ENCODE peak calls at places on chromosomes 2 and 18, in seven cellular contexts. F is right cardiac atrium, L is H9, W is aorta, I is brain microvascular endothelial cell, H is foreskin keratinocyte, D is neural progenitor cell. Q is an unnamed sample.
A peak's percentile ranks its signal among the peaks of the same experiment; 100 is the strongest.

GRCh38 chr2:174699993-174700766 is 64.1 kb downstream of the CHRNA1 start:
- DNase-seq in F (no peak), L (no peak), W (no peak), I (no peak), H (peak; percentile 18), D (peak; percentile 49), Q (no peak)

GRCh38 chr2:53994735-53995538 is 24.1 kb upstream of the PSME4 start:
- DNase-seq in F (no peak), L (no peak), W (no peak), I (no peak), H (no peak), D (no peak), Q (no peak)

GRCh38 chr2:25330937-25331336 is 10.8 kb downstream of the DNMT3A start:
- DNase-seq in F (no peak), L (no peak), W (no peak), I (no peak), H (no peak), D (no peak), Q (no peak)

GRCh38 chr2:235070063-235070706 is 118.4 kb downstream of the SH3BP4 start:
- DNase-seq in F (no peak), L (peak; percentile 56), W (no peak), I (no peak), H (peak; percentile 48), D (peak; percentile 75), Q (no peak)

GRCh38 chr2:33588246-33588645 is 10.9 kb downstream of the FAM98A start:
- DNase-seq in F (no peak), L (no peak), W (no peak), I (no peak), H (no peak), D (no peak), Q (no peak)

GRCh38 chr2:235553291-235553690 is 59.4 kb downstream of the AGAP1 start:
- DNase-seq in F (peak; percentile 23), L (no peak), W (no peak), I (no peak), H (no peak), D (no peak), Q (no peak)

GRCh38 chr2:171167352-171167997 is 6.8 kb upstream of the TLK1 start:
- DNase-seq in F (no peak), L (no peak), W (no peak), I (no peak), H (no peak), D (no peak), Q (no peak)

GRCh38 chr2:201796478-201796865 is 9.9 kb upstream of the CDK15 start:
- DNase-seq in F (no peak), L (no peak), W (no peak), I (no peak), H (peak; percentile 27), D (no peak), Q (no peak)

GRCh38 chr2:66445781-66446177 is 10.9 kb downstream of the MEIS1 start:
- DNase-seq in F (peak; percentile 60), L (peak; percentile 67), W (peak; percentile 86), I (no peak), H (peak; percentile 44), D (peak; percentile 85), Q (no peak)

GRCh38 chr2:106163948-106164580 is 30.0 kb downstream of the UXS1 start:
- DNase-seq in F (no peak), L (no peak), W (no peak), I (peak; percentile 52), H (no peak), D (no peak), Q (no peak)

GRCh38 chr18:51726614-51727013 is 529.1 kb upstream of the MEX3C start:
- DNase-seq in F (no peak), L (no peak), W (no peak), I (no peak), H (no peak), D (no peak), Q (no peak)

GRCh38 chr2:3624059-3624794 is 29.3 kb downstream of the COLEC11 start:
- DNase-seq in F (peak; percentile 15), L (no peak), W (no peak), I (no peak), H (no peak), D (no peak), Q (peak; percentile 4)

GRCh38 chr2:159362816-159363251 is 76.3 kb upstream of the WDSUB1 start:
- DNase-seq in F (no peak), L (no peak), W (no peak), I (no peak), H (peak; percentile 37), D (no peak), Q (no peak)

GRCh38 chr2:172046080-172046678 is 39.1 kb upstream of the DLX1 start:
- DNase-seq in F (no peak), L (no peak), W (no peak), I (no peak), H (no peak), D (no peak), Q (no peak)

DNA sequence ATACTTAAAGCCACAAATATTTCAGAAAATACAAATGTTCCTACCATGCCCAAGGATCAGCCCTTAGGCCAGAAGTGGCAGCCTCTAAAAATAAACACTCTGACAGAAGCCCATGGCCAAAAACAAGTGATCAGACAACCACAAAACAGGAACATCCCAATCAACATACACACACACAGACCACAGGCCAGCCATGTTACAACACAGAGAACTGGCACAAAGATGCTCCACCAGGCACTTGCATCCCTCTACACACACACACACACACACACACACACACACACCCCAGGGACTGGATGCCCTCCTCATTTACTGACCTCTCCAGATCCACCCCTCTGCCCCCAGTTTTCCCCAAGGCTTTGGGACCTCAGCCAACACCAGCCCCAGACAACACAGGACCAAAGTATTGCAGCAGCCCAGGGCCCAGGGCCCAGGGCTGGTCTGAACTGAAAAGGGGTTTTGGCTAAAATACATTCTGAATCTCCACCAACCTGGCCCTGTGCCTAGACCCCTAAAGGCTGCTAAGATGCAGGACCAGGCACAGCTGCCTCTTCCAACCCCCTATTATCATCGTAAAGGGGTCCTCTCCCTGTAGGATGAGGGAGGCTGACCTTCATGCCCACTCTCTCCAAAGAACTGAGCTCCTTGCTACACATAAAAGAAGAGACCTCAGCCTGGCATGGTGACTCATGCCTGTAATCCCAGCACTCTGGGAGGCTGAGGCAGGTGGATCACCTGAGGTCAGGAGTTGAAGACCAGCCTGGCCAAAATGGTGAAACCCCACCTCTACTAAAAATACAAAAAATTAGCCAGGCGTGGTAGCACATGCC is 151.4 kb downstream of the TNS1 start:
- DNase-seq in F (peak; percentile 78), L (no peak), W (peak; percentile 71), I (peak; percentile 18), H (peak; percentile 36), D (no peak), Q (peak; percentile 50)
- H3K27ac ChIP-seq in F (peak overlapping the region; percentile 28), L (no peak overlapping the region), W (peak overlapping the region; percentile 73), I (no peak overlapping the region), H (no peak overlapping the region), D (no peak overlapping the region), Q (no peak overlapping the region)

GRCh38 chr2:37602702-37603101 is 68.7 kb downstream of the CDC42EP3 start:
- DNase-seq in F (no peak), L (no peak), W (no peak), I (no peak), H (no peak), D (no peak), Q (no peak)

GRCh38 chr2:37602040-37602439 is 69.4 kb downstream of the CDC42EP3 start:
- DNase-seq in F (no peak), L (no peak), W (no peak), I (no peak), H (no peak), D (no peak), Q (no peak)

GRCh38 chr2:37601569-37601968 is 69.9 kb downstream of the CDC42EP3 start:
- DNase-seq in F (no peak), L (no peak), W (no peak), I (no peak), H (no peak), D (no peak), Q (no peak)

GRCh38 chr2:37600735-37601134 is 70.7 kb downstream of the CDC42EP3 start:
- DNase-seq in F (no peak), L (no peak), W (no peak), I (no peak), H (no peak), D (no peak), Q (no peak)

DNA sequence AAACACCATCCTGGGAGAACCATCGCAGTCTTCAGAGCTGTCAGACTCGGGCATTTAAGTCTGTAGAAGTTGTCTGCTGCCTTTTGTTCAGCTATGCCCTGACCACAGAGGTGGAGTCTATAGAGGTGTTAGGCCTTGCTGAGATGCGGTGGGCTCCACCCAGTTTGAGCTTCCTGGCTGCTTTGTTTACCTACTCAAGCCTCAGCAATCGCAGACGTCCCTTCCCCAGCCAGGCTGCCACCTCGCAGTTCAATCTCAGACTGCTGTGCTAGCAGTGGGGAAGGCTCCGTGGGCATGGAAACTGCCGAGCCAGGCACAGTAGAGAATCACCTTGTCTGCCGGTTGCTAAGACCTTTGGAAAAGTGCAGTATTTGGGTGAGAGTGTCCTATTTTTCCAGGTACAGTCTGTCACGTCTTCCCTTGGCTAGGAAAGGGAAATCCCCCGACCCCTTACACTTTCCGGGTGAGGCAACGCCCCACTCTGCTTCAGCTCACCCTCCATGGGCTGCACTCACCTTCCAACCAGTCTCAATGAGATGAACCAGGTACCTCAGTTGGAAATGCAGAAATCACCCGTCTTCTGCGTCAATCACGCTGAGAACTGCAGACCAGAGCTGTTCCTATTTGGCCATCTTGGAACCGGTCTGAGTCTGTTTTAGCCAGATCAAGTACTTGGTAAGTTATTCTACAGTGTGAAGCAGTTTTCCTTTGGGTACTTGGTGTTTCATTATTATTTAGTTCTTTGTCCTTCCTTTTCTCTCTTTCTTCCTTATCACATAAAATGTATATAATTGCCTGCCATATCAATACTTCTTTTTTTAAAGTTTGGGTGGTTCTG is 71.5 kb downstream of the CDC42EP3 start:
- DNase-seq in F (peak; percentile 60), L (no peak), W (no peak), I (no peak), H (no peak), D (no peak), Q (no peak)
- H3K27ac ChIP-seq in F (no peak overlapping the region), L (no peak overlapping the region), W (no peak overlapping the region), I (no peak overlapping the region), H (no peak overlapping the region), D (no peak overlapping the region), Q (no peak overlapping the region)

GRCh38 chr2:27492557-27492956 is 2.4 kb downstream of the FNDC4 start:
- DNase-seq in F (no peak), L (no peak), W (no peak), I (no peak), H (no peak), D (no peak), Q (no peak)

GRCh38 chr2:27495840-27496356 is 741 bp upstream of the GCKR start:
- DNase-seq in F (no peak), L (no peak), W (no peak), I (no peak), H (no peak), D (no peak), Q (no peak)

GRCh38 chr2:27494944-27495554 is at the start of gene FNDC4:
- DNase-seq in F (peak; percentile 72), L (peak; percentile 58), W (peak; percentile 82), I (no peak), H (no peak), D (peak; percentile 83), Q (no peak)

GRCh38 chr2:27494284-27494943 is 586 bp downstream of the FNDC4 start:
- DNase-seq in F (peak; percentile 68), L (peak; percentile 43), W (peak; percentile 87), I (no peak), H (no peak), D (peak; percentile 42), Q (peak; percentile 47)

GRCh38 chr2:27493948-27494283 is 1.1 kb downstream of the FNDC4 start:
- DNase-seq in F (peak; percentile 61), L (no peak), W (no peak), I (no peak), H (no peak), D (no peak), Q (no peak)
- H3K27ac ChIP-seq in F (no peak overlapping the region), L (no peak overlapping the region), W (peak overlapping the region; percentile 11), I (no peak overlapping the region), H (no peak overlapping the region), D (no peak overlapping the region), Q (no peak overlapping the region)

GRCh38 chr2:20128506-20129319 is 77.3 kb upstream of the LAPTM4A start:
- DNase-seq in F (no peak), L (no peak), W (peak; percentile 12), I (no peak), H (no peak), D (no peak), Q (no peak)
- H3K27ac ChIP-seq in F (no peak overlapping the region), L (no peak overlapping the region), W (no peak overlapping the region), I (no peak overlapping the region), H (no peak overlapping the region), D (no peak overlapping the region), Q (no peak overlapping the region)

Q was measured in testis.